ENCODE peak calls at places on chromosomes 1 and 21, in eight cellular contexts. M is 8988T; E is MM.1S; Z is iPS-NIHi11; R is activated T-helper 1 cell treated with anti-CD3 and anti-CD28 coated beads, Interleukin-2, amount 50 U/mL, for 16 hours; X is brain microvascular endothelial cell; I is HuH-7; F is stimulated activated naive CD8-positive, alpha-beta T cell treated with anti-CD3 and anti-CD28 coated beads, Interleukin-15, amount 100 ng/mL, for 72 hours. O is an unnamed sample.

GRCh38 chr21:34844033-34844923 is 175.5 kb downstream of the CLIC6 start:
- DNase-seq in M (no peak), E (no peak), Z (no peak), R (no peak), X (peak; percentile 59), I (no peak), F (no peak), O (peak; percentile 49)

GRCh38 chr1:228770779-228771223 is 35.5 kb downstream of the RHOU start:
- DNase-seq in M (no peak), E (no peak), Z (no peak), R (no peak), X (no peak), I (peak; percentile 51), F (no peak), O (no peak)

GRCh38 chr21:33968998-33969353 is 53.4 kb upstream of the ATP5PO start:
- DNase-seq in M (no peak), E (no peak), Z (no peak), R (no peak), X (peak; percentile 14), I (no peak), F (no peak), O (no peak)

GRCh38 chr1:208069908-208070307 is 159.0 kb upstream of the CD34 start:
- DNase-seq in M (no peak), E (no peak), Z (no peak), R (no peak), X (no peak), I (no peak), F (no peak), O (no peak)

GRCh38 chr21:35540950-35541632 is 492.0 kb upstream of the RUNX1 start:
- DNase-seq in M (no peak), E (no peak), Z (no peak), R (no peak), X (no peak), I (no peak), F (no peak), O (peak; percentile 37)

GRCh38 chr1:233722212-233722979 is 108.5 kb downstream of the KCNK1 start:
- DNase-seq in M (no peak), E (no peak), Z (no peak), R (no peak), X (no peak), I (no peak), F (no peak), O (no peak)

GRCh38 chr1:101238041-101238515 is 1.3 kb downstream of the S1PR1 start:
- DNase-seq in M (no peak), E (no peak), Z (no peak), R (peak; percentile 40), X (no peak), I (no peak), F (peak; percentile 65), O (no peak)

GRCh38 chr1:30749691-30750583 is 7.6 kb downstream of the LAPTM5 start:
- DNase-seq in M (no peak), E (peak; percentile 90), Z (no peak), R (peak; percentile 52), X (no peak), I (no peak), F (peak; percentile 74), O (no peak)

GRCh38 chr1:152035406-152036315 is 1.1 kb downstream of the S100A11 start:
- DNase-seq in M (peak; percentile 29), E (peak; percentile 48), Z (peak; percentile 24), R (no peak), X (no peak), I (peak; percentile 35), F (no peak), O (peak; percentile 31)

GRCh38 chr21:37873655-37874054 is 42.6 kb downstream of the KCNJ6 start:
- DNase-seq in M (no peak), E (no peak), Z (peak; percentile 25), R (no peak), X (no peak), I (peak; percentile 8), F (no peak), O (no peak)

GRCh38 chr21:42988234-42988965 is 14.0 kb downstream of the PKNOX1 start:
- DNase-seq in M (no peak), E (no peak), Z (no peak), R (no peak), X (no peak), I (no peak), F (no peak), O (peak; percentile 42)

GRCh38 chr1:233689748-233690254 is 75.9 kb downstream of the KCNK1 start:
- DNase-seq in M (no peak), E (no peak), Z (no peak), R (no peak), X (no peak), I (no peak), F (no peak), O (no peak)

GRCh38 chr1:20281801-20282200 is 8.9 kb upstream of the VWA5B1 start:
- DNase-seq in M (no peak), E (no peak), Z (no peak), R (no peak), X (no peak), I (no peak), F (no peak), O (no peak)

GRCh38 chr1:89068291-89068690 is 3.3 kb upstream of the GBP1 start:
- DNase-seq in M (no peak), E (no peak), Z (no peak), R (no peak), X (peak; percentile 62), I (no peak), F (no peak), O (peak; percentile 68)

GRCh38 chr21:34157456-34158025 is 84.2 kb downstream of the MRPS6 start:
- DNase-seq in M (no peak), E (no peak), Z (no peak), R (no peak), X (no peak), I (no peak), F (no peak), O (no peak)

GRCh38 chr21:35406600-35406999 is 357.5 kb upstream of the RUNX1 start:
- DNase-seq in M (no peak), E (no peak), Z (no peak), R (no peak), X (no peak), I (no peak), F (no peak), O (no peak)

GRCh38 chr1:19683351-19683750 is 18.7 kb downstream of the HTR6 start:
- DNase-seq in M (no peak), E (no peak), Z (no peak), R (no peak), X (no peak), I (no peak), F (no peak), O (no peak)

GRCh38 chr1:76782777-76783176 is 84.5 kb upstream of the ST6GALNAC5 start:
- DNase-seq in M (no peak), E (no peak), Z (no peak), R (no peak), X (no peak), I (no peak), F (no peak), O (no peak)

GRCh38 chr21:45573452-45574035 is 31.3 kb upstream of the SLC19A1 start:
- DNase-seq in M (no peak), E (no peak), Z (no peak), R (no peak), X (no peak), I (no peak), F (no peak), O (peak; percentile 56)

GRCh38 chr1:70429219-70429618 is 18.2 kb downstream of the CTH start:
- DNase-seq in M (no peak), E (no peak), Z (no peak), R (no peak), X (no peak), I (no peak), F (no peak), O (no peak)

GRCh38 chr1:38507563-38507962 is 352.0 kb downstream of the RRAGC start:
- DNase-seq in M (no peak), E (no peak), Z (no peak), R (no peak), X (no peak), I (no peak), F (no peak), O (no peak)